ENCODE peak calls at places on chromosome 1, in five cellular contexts. F, X, Q, T and P are unnamed samples.

GRCh38 chr1:2973661-2974593 is 47.3 kb upstream of the ACTRT2 start:
- DNase-seq in F (no peak), X (no peak), Q (no peak), T (no peak), P (no peak)

GRCh38 chr1:196535727-196536126 is 72.5 kb downstream of the KCNT2 start:
- DNase-seq in F (peak), X (peak), Q (peak), T (no peak), P (peak)

GRCh38 chr1:204108312-204109141 is 35.6 kb downstream of the SOX13 start:
- DNase-seq in F (peak), X (peak), Q (peak), T (peak), P (no peak)

GRCh38 chr1:2314803-2315710 is 76.3 kb downstream of the MORN1 start:
- DNase-seq in F (peak), X (peak), Q (peak), T (peak), P (peak)

GRCh38 chr1:205441716-205442050 is 14.2 kb downstream of the BLACAT1 start:
- DNase-seq in F (no peak), X (no peak), Q (no peak), T (no peak), P (no peak)

GRCh38 chr1:226655251-226656163 is 83.6 kb downstream of the ITPKB start:
- DNase-seq in F (peak), X (no peak), Q (peak), T (no peak), P (no peak)

GRCh38 chr1:182588460-182589396 is at the start of gene RNASEL:
- DNase-seq in F (peak), X (no peak), Q (peak), T (peak), P (peak)

GRCh38 chr1:86197206-86197855 is 40.8 kb upstream of the COL24A1 start:
- DNase-seq in F (no peak), X (no peak), Q (no peak), T (no peak), P (no peak)

GRCh38 chr1:230833511-230833910 is 34.8 kb downstream of the C1orf198 start:
- DNase-seq in F (no peak), X (no peak), Q (no peak), T (no peak), P (no peak)

GRCh38 chr1:70331962-70332361 is 22.6 kb downstream of the ANKRD13C start:
- DNase-seq in F (no peak), X (no peak), Q (no peak), T (no peak), P (no peak)

GRCh38 chr1:37458551-37458950 is 15.8 kb upstream of the ZC3H12A start:
- DNase-seq in F (no peak), X (no peak), Q (no peak), T (no peak), P (no peak)

GRCh38 chr1:65440915-65441314 is 20.4 kb downstream of the LEPR start:
- DNase-seq in F (no peak), X (no peak), Q (no peak), T (no peak), P (no peak)

GRCh38 chr1:119605686-119606085 is 42.4 kb downstream of the ZNF697 start:
- DNase-seq in F (no peak), X (no peak), Q (no peak), T (no peak), P (no peak)

GRCh38 chr1:201594575-201595245 is 55.8 kb downstream of the NAV1 start:
- DNase-seq in F (peak), X (peak), Q (peak), T (peak), P (peak)

GRCh38 chr1:3879787-3880428 is 20.2 kb downstream of the C1orf174 start:
- DNase-seq in F (no peak), X (no peak), Q (no peak), T (no peak), P (no peak)

GRCh38 chr1:210328746-210329488 is at the start of gene HHAT:
- DNase-seq in F (peak), X (peak), Q (peak), T (peak), P (peak)

GRCh38 chr1:39925727-39926342 is 24.1 kb upstream of the MYCL start:
- DNase-seq in F (no peak), X (no peak), Q (no peak), T (no peak), P (peak)

GRCh38 chr1:97017895-97018294 is 296.3 kb downstream of the PTBP2 start:
- DNase-seq in F (peak), X (peak), Q (peak), T (no peak), P (no peak)

GRCh38 chr1:213014642-213015041 is 1.0 kb downstream of the ANGEL2 start:
- DNase-seq in F (no peak), X (peak), Q (peak), T (no peak), P (peak)

GRCh38 chr1:37723390-37724078 is 31.2 kb downstream of the CDCA8 start:
- DNase-seq in F (no peak), X (no peak), Q (peak), T (no peak), P (no peak)

GRCh38 chr1:21175670-21176581 is 771 bp downstream of the EIF4G3 start:
- DNase-seq in F (peak), X (peak), Q (peak), T (peak), P (no peak)

GRCh38 chr1:156486421-156487344 is 13.9 kb downstream of the MEF2D start:
- DNase-seq in F (no peak), X (no peak), Q (no peak), T (no peak), P (no peak)

GRCh38 chr1:207314836-207315235 is 6.6 kb upstream of the CD55 start:
- DNase-seq in F (no peak), X (no peak), Q (no peak), T (no peak), P (peak)

GRCh38 chr1:16978589-16979474 is 1.6 kb downstream of the MFAP2 start:
- DNase-seq in F (no peak), X (no peak), Q (no peak), T (peak), P (peak)

GRCh38 chr1:77948841-77949424 is 29.9 kb downstream of the FUBP1 start:
- DNase-seq in F (no peak), X (peak), Q (peak), T (no peak), P (peak)

GRCh38 chr1:24321712-24322635 is 2.8 kb downstream of the GRHL3 start:
- DNase-seq in F (peak), X (peak), Q (peak), T (no peak), P (peak)

GRCh38 chr1:205275133-205275532 is 46.4 kb downstream of the NUAK2 start:
- DNase-seq in F (no peak), X (no peak), Q (no peak), T (no peak), P (no peak)

GRCh38 chr1:93603581-93603980 is 78.1 kb downstream of the BCAR3 start:
- DNase-seq in F (no peak), X (no peak), Q (no peak), T (no peak), P (no peak)

GRCh38 chr1:54518489-54518888 is 29.5 kb upstream of the ACOT11 start:
- DNase-seq in F (peak), X (no peak), Q (no peak), T (no peak), P (no peak)

GRCh38 chr1:220807726-220808125 is 21.0 kb downstream of the MTARC1 start:
- DNase-seq in F (no peak), X (no peak), Q (no peak), T (no peak), P (no peak)

GRCh38 chr1:94648225-94649007 is 106.9 kb upstream of the F3 start:
- DNase-seq in F (no peak), X (no peak), Q (no peak), T (peak), P (peak)

GRCh38 chr1:83958704-83959103 is 40.2 kb downstream of the TTLL7 start:
- DNase-seq in F (no peak), X (no peak), Q (no peak), T (no peak), P (peak)

DNA sequence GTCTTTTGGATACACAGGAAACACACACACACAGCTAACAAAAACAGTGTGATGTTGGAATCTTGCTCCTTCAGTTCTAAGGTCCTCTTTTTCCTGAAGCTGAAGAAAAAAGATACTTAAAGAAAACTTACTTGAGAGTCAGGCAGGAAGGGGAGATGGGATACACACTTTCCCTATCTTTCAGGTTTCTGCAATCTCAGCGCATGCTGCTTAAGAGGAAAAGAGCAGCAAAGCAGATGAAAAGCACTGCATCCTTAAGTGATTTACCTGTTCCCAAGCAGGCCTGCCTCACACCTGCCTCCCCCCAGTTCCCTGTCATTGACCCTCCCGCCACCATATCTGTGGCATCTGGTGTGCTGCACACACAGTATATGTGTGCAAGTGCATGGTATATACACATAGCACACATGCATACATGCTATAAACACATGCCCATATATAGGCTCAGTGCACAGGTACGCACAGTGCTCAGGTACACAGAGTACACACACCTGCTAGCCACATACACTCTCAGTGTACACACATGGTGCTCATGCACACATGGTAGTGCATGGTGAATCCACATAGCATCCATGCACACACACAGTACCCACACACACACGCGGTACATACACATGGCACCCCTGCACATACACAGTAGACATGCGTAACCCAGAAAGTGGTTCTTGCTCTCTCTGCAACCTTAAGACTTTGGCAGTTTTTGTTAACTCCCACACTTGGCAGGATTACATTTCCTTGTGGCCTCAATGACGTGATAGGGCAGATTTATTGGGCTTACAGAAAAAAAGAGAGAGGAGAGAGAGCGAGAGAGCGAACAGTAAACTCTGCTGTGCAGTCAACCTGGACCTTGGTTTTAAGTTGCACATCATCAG is 166.9 kb downstream of the TOMM20 start:
- DNase-seq in F (no peak), X (no peak), Q (no peak), T (no peak), P (peak)
- H2BK120ac ChIP-seq in F (no peak), X (no peak), Q (no peak), T (no peak), P (peak)

GRCh38 chr1:244730934-244731434 is 78.1 kb downstream of the DESI2 start:
- DNase-seq in F (peak), X (peak), Q (peak), T (peak), P (no peak)
- H3K18ac ChIP-seq in F (peak), X (peak), Q (peak), T (peak), P (no peak)

GRCh38 chr1:155158991-155159390 is 14.1 kb downstream of the KRTCAP2 start:
- DNase-seq in F (no peak), X (no peak), Q (no peak), T (no peak), P (no peak)
- H2BK120ac ChIP-seq in F (no peak), X (no peak), Q (no peak), T (no peak), P (no peak)

DNA sequence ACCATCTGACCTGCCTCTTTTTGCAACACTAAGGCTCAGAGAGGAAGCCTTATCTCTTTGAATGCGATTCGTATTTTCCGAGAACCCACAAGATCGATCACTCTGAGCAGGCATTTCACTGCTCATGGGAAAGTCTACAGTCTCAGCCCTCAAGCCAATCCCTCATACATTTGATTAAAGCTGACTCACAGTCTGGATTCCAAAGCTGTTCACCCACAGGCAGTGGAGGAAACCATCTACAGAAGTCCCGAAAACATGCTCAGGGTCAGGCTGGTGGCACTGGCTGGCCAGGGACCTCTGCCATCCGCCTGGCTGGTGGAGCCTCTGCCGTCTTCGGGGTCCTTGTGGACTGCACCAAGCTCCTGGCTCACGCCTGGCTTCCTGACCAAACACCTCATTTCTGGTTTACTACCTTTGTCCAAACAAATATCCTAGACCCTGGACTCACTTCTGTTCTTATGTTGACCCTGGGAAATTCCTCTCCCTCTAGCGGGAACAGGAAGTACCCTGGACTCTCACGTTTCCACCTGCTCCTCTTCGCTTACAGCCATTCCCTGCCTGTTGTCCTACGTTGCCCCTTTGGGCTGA is 650.0 kb downstream of the SMYD3 start:
- DNase-seq in F (no peak), X (no peak), Q (peak), T (no peak), P (peak)
- H3K18ac ChIP-seq in F (no peak), X (no peak), Q (no peak), T (no peak), P (peak)

GRCh38 chr1:234681990-234682389 is 72.0 kb upstream of the IRF2BP2 start:
- DNase-seq in F (no peak), X (no peak), Q (no peak), T (no peak), P (no peak)

GRCh38 chr1:234684854-234685253 is 74.9 kb upstream of the IRF2BP2 start:
- DNase-seq in F (no peak), X (no peak), Q (no peak), T (no peak), P (no peak)

GRCh38 chr1:234686035-234686434 is 76.1 kb upstream of the IRF2BP2 start:
- DNase-seq in F (no peak), X (no peak), Q (peak), T (no peak), P (no peak)

GRCh38 chr1:234683127-234683855 is 73.3 kb upstream of the IRF2BP2 start:
- DNase-seq in F (no peak), X (no peak), Q (no peak), T (no peak), P (no peak)

DNA sequence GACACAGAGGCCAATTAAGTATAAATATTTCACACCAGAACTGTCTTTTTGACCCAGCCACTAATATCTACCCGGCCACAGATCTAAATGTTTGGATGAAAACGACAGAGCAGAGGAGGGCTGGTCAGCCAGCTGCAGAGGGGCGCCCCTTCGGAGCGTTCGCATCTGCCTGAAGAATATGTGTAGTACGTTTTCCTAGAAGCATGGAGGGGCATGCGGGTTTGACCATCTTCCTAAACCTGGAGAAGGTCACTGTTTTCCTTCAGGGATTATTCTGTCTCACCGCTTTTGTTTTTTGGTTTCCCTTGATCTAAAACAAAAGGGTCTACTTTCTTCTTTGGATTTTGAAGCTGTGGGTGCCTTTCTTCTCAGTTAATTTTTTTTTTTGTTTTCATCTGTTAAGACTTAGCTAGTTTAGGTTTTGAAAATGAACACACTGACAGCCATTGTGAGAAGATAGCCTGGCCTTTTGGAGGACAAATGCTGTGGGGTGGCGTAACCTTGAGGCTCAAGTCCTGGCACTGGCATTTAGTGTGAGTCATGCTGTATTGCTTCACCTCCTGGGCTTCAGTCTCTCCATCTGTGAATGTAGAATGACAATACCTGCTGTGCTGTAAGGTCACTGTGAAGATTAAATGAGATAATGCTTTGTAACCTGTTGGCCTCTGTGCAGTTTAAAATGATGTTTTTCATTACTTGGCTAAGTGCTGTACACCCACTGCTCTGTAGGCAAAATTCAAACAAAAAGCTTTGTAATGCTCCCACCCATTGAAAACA is 74.1 kb upstream of the IRF2BP2 start:
- DNase-seq in F (peak), X (no peak), Q (peak), T (no peak), P (peak)
- H2BK120ac ChIP-seq in F (no peak), X (no peak), Q (peak), T (no peak), P (no peak)

GRCh38 chr1:110007045-110007444 is 22.5 kb downstream of the AHCYL1 start:
- DNase-seq in F (no peak), X (no peak), Q (no peak), T (no peak), P (no peak)

GRCh38 chr1:110007458-110007857 is 22.9 kb downstream of the AHCYL1 start:
- DNase-seq in F (no peak), X (no peak), Q (no peak), T (no peak), P (no peak)

GRCh38 chr1:110004583-110004982 is 20.0 kb downstream of the AHCYL1 start:
- DNase-seq in F (no peak), X (no peak), Q (no peak), T (no peak), P (no peak)

GRCh38 chr1:110005971-110006370 is 21.4 kb downstream of the AHCYL1 start:
- DNase-seq in F (no peak), X (no peak), Q (no peak), T (no peak), P (peak)

DNA sequence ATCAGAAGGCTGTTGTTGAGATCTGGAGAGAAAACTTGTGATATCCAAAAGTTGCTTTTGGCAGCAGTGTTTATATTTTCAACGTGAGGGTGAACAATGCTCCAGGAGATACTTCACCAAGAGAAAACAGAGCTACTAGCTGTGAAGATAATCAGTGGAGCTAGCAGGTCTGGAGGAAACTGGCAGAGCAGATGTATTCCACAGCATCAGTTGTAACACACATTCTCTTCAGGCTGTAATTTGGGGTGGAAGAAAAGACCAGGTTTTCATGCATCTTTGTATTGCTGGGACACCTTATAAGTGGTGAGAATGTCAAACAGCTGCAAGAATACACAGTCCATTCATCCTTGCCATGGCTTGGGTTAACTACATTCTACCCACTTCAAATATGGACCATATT is 22.0 kb downstream of the AHCYL1 start:
- DNase-seq in F (no peak), X (no peak), Q (no peak), T (no peak), P (no peak)
- H3K18ac ChIP-seq in F (no peak), X (no peak), Q (no peak), T (no peak), P (peak)

DNA sequence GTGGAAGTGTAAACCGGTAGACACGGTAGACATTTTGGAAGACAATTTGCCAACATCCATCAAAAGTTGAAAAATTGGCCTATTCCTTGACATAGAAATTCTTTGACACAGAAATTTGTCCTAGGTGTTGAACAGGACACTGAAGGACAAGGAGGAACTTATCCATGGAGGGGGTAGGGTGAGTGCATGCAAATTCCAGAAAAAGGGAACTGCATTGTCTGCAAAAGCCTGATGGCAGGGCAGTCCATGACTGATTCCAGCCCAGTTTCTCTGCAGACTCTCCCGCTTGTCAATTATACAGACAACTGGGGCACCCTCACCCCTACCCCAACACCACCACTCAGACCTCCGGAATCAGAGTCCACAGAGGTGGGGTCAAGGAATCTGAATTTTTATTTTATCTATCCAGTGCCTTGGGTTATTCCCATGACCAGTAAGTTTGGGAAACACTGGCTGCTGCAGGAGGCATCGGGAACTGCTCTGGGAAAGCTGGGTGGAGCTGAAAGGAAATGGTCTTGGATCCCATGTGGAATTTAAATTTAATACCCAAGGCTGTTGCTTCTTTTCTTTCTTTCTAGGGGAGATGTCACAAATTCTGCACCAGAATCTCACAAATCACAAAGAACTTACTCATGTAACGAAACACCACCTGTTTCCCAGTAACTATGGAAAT is 103.3 kb upstream of the SLC45A1 start:
- DNase-seq in F (peak), X (no peak), Q (peak), T (no peak), P (no peak)
- H2BK120ac ChIP-seq in F (no peak), X (no peak), Q (no peak), T (no peak), P (peak)

GRCh38 chr1:42975038-42975437 is 16.4 kb upstream of the SLC2A1 start:
- DNase-seq in F (no peak), X (no peak), Q (no peak), T (no peak), P (no peak)

GRCh38 chr1:42973799-42974198 is 15.1 kb upstream of the SLC2A1 start:
- DNase-seq in F (no peak), X (no peak), Q (no peak), T (no peak), P (no peak)

GRCh38 chr1:42975561-42976225 is 17.0 kb upstream of the SLC2A1 start:
- DNase-seq in F (no peak), X (no peak), Q (no peak), T (no peak), P (no peak)

GRCh38 chr1:42971848-42972291 is 13.2 kb upstream of the SLC2A1 start:
- DNase-seq in F (no peak), X (no peak), Q (no peak), T (no peak), P (peak)

GRCh38 chr1:42973304-42973703 is 14.6 kb upstream of the SLC2A1 start:
- DNase-seq in F (no peak), X (no peak), Q (no peak), T (no peak), P (no peak)
- H3K18ac ChIP-seq in F (no peak), X (peak), Q (no peak), T (no peak), P (no peak)